ENCODE peak calls at places on chromosomes 13 and 19, in nine cellular contexts. P, W, M, I, A, Y, R, O and J are unnamed samples.

GRCh38 chr13:97710797-97711196 is 242.7 kb upstream of the IPO5 start:
- DNase-seq in P (no peak), W (no peak), M (no peak), I (no peak), A (no peak), Y (no peak), R (no peak), O (no peak), J (no peak)

GRCh38 chr13:34257980-34258379 is 440.0 kb downstream of the RFC3 start:
- DNase-seq in P (no peak), W (no peak), M (no peak), I (no peak), A (no peak), Y (no peak), R (no peak), O (no peak), J (no peak)

GRCh38 chr19:55216461-55217198 is 7.3 kb upstream of the PTPRH start:
- DNase-seq in P (peak; percentile 97), W (peak; percentile 99), M (peak; percentile 88), I (peak; percentile 78), A (peak; percentile 43), Y (peak; percentile 85), R (peak; percentile 75), O (peak; percentile 81), J (peak; percentile 88)

GRCh38 chr13:111658150-111659100 is 338.0 kb downstream of the TEX29 start:
- DNase-seq in P (no peak), W (no peak), M (no peak), I (no peak), A (no peak), Y (no peak), R (no peak), O (no peak), J (no peak)

GRCh38 chr19:48842744-48843162 is 6.5 kb upstream of the HSD17B14 start:
- DNase-seq in P (peak; percentile 62), W (peak; percentile 69), M (no peak), I (no peak), A (no peak), Y (no peak), R (peak; percentile 37), O (no peak), J (no peak)

GRCh38 chr19:42606660-42607351 is 12.1 kb upstream of the CEACAM8 start:
- DNase-seq in P (peak; percentile 8), W (peak; percentile 49), M (no peak), I (peak; percentile 91), A (no peak), Y (peak; percentile 40), R (no peak), O (peak; percentile 23), J (peak; percentile 92)

GRCh38 chr13:97295279-97296182 is 73.4 kb downstream of the MBNL2 start:
- DNase-seq in P (peak; percentile 85), W (peak; percentile 55), M (no peak), I (no peak), A (no peak), Y (no peak), R (no peak), O (no peak), J (no peak)

GRCh38 chr19:31539386-31539785 is 190.2 kb upstream of the TSHZ3 start:
- DNase-seq in P (no peak), W (no peak), M (no peak), I (no peak), A (no peak), Y (no peak), R (no peak), O (no peak), J (no peak)

GRCh38 chr13:84925443-84925842 is 873.8 kb downstream of the SLITRK6 start:
- DNase-seq in P (no peak), W (no peak), M (no peak), I (no peak), A (no peak), Y (no peak), R (no peak), O (no peak), J (no peak)

GRCh38 chr19:35342430-35342829 is 5.3 kb upstream of the FFAR1 start:
- DNase-seq in P (no peak), W (no peak), M (no peak), I (peak; percentile 5), A (no peak), Y (no peak), R (no peak), O (no peak), J (no peak)

GRCh38 chr13:110874508-110874960 is 40.3 kb downstream of the ANKRD10 start:
- DNase-seq in P (peak; percentile 43), W (peak; percentile 78), M (peak; percentile 93), I (peak; percentile 89), A (peak; percentile 78), Y (peak; percentile 89), R (peak; percentile 89), O (peak; percentile 90), J (peak; percentile 89)

GRCh38 chr13:75818181-75819110 is 182.3 kb downstream of the LMO7 start:
- DNase-seq in P (no peak), W (no peak), M (no peak), I (no peak), A (no peak), Y (no peak), R (no peak), O (no peak), J (no peak)

GRCh38 chr13:19864018-19864338 is 529 bp upstream of the ZMYM5 start:
- DNase-seq in P (peak; percentile 85), W (peak; percentile 94), M (peak; percentile 83), I (peak; percentile 85), A (peak; percentile 30), Y (peak; percentile 82), R (peak; percentile 79), O (peak; percentile 77), J (peak; percentile 84)

DNA sequence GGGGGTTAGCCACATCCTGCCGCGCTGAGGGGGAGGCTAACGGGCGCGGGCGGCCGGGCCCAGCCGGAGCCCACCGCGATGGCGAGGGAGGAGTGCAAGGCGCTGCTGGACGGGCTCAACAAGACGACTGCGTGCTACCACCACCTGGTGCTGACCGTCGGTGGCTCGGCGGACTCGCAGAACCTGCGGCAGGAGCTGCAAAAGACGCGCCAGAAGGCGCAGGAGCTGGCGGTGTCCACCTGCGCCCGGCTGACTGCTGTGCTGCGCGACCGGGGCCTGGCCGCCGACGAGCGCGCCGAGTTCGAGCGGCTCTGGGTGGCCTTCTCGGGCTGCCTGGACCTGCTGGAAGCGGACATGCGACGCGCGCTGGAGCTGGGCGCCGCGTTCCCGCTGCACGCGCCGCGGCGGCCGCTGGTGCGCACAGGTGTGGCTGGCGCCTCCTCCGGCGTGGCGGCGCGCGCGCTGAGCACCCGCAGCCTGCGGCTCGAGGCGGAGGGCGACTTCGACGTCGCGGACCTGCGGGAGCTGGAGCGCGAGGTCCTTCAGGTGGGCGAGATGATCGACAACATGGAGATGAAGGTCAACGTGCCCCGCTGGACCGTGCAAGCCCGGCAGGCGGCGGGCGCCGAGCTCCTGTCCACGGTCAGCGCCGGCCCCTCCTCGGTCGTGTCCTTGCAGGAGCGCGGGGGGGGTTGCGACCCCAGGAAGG is 692 bp downstream of the RGS9BP start:
- DNase-seq in P (peak; percentile 12), W (no peak), M (peak; percentile 46), I (no peak), A (no peak), Y (peak; percentile 30), R (no peak), O (no peak), J (no peak)
- H3K27me3 ChIP-seq in P (peaks cover 24% of the 10 kb centered on the region), W (peaks cover 17% of the 10 kb centered on the region), M (no peaks in the 10 kb centered on the region), I (peaks cover 21% of the 10 kb centered on the region), A (peaks cover 3% of the 10 kb centered on the region), Y (peaks cover 33% of the 10 kb centered on the region), R (peaks cover 15% of the 10 kb centered on the region), O (peaks cover 32% of the 10 kb centered on the region), J (peaks cover 41% of the 10 kb centered on the region)

GRCh38 chr19:45972081-45972943 is 1.4 kb downstream of the NOVA2 start:
- DNase-seq in P (no peak), W (no peak), M (no peak), I (no peak), A (no peak), Y (no peak), R (peak; percentile 59), O (peak; percentile 21), J (no peak)
- H3K27ac ChIP-seq in P (no peak overlapping the region), W (no peak overlapping the region), M (no peak overlapping the region), I (peak overlapping the region; percentile 68), A (no peak overlapping the region), Y (peak overlapping the region; percentile 63), R (peak overlapping the region; percentile 74), O (peak overlapping the region; percentile 88), J (peak overlapping the region; percentile 15)

DNA sequence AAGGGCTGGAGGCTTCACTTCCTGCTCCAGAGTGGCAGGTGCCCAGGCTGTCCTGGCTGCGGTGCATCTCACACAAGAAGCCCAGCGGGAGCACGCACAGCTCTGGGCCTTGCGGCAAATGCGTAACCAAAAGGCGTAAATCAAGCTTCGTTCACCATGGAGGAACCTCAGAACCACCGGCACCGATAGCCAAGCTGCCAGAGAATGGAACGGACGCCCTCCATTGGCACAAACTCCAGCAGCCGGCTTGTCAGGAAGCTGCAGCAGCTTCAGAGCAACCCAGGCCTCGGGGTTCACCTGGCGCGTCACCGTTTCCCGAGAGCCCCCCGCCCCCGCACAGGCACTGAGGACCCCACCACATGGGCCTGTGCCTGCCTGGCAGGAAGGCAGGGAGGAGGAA is 76.7 kb downstream of the RASA3 start:
- DNase-seq in P (no peak), W (no peak), M (no peak), I (no peak), A (no peak), Y (no peak), R (no peak), O (no peak), J (no peak)
- H3K4me1 ChIP-seq in P (peaks cover 23% of the 10 kb centered on the region), W (no peaks in the 10 kb centered on the region), M (no peaks in the 10 kb centered on the region), I (peaks cover 28% of the 10 kb centered on the region), A (peaks cover 74% of the 10 kb centered on the region), Y (peaks cover 9% of the 10 kb centered on the region), R (no peaks in the 10 kb centered on the region), O (peaks cover 34% of the 10 kb centered on the region), J (peaks cover 52% of the 10 kb centered on the region)

GRCh38 chr19:3467437-3468198 is 12.7 kb downstream of the SMIM24 start:
- DNase-seq in P (no peak), W (no peak), M (no peak), I (no peak), A (no peak), Y (no peak), R (no peak), O (no peak), J (no peak)
- H3K27me3 ChIP-seq in P (no peaks in the 10 kb centered on the region), W (peaks cover 22% of the 10 kb centered on the region), M (no peaks in the 10 kb centered on the region), I (no peaks in the 10 kb centered on the region), A (no peaks in the 10 kb centered on the region), Y (no peaks in the 10 kb centered on the region), R (no peaks in the 10 kb centered on the region), O (no peaks in the 10 kb centered on the region), J (no peaks in the 10 kb centered on the region)